ENCODE peak calls at places on chromosome 5, in ten cellular contexts. C is OCI-LY7; Q is MM.1S; E is effector memory CD4-positive, alpha-beta T cell; Z is AG04450; F is adrenal gland; I is A549; B is SJSA1; J is left ventricle myocardium inferior; A is neural progenitor cell. K is an unnamed sample. For H3K9me3, the result is how much of the 10 kb centered on the place peaks cover.

GRCh38 chr5:78550891-78551290 is 97.7 kb downstream of the LHFPL2 start:
- DNase-seq in Q (no peak), J (no peak), I (no peak), B (no peak), F (no peak), A (no peak), E (no peak), Z (no peak), C (no peak), K (no peak)

GRCh38 chr5:95861221-95861857 is 38.8 kb upstream of the GLRX start:
- DNase-seq in F (peak), A (no peak), I (peak), B (peak), Q (no peak), J (peak), C (peak), Z (peak), E (no peak), K (peak)

GRCh38 chr5:78527054-78527884 is 121.3 kb downstream of the LHFPL2 start:
- DNase-seq in Z (no peak), A (peak), F (peak), E (no peak), I (peak), J (peak), C (no peak), Q (no peak), B (peak), K (no peak)

GRCh38 chr5:81789033-81789432 is 38.1 kb upstream of the SSBP2 start:
- DNase-seq in B (no peak), Z (no peak), E (no peak), I (no peak), Q (no peak), A (no peak), C (no peak), F (peak), J (no peak), K (no peak)

GRCh38 chr5:154937186-154937717 is 759 bp downstream of the GEMIN5 start:
- DNase-seq in I (no peak), A (peak), Q (no peak), J (no peak), C (no peak), E (no peak), Z (no peak), B (no peak), F (no peak), K (no peak)

GRCh38 chr5:110105692-110106091 is 416.0 kb downstream of the MAN2A1 start:
- DNase-seq in E (no peak), C (no peak), I (no peak), J (no peak), Z (no peak), A (no peak), Q (no peak), F (peak), B (no peak), K (no peak)

GRCh38 chr5:79859588-79859987 is 131.5 kb downstream of the MTX3 start:
- DNase-seq in Z (no peak), I (no peak), A (no peak), C (no peak), J (no peak), Q (no peak), B (no peak), F (no peak), E (no peak), K (peak)

GRCh38 chr5:16853511-16853910 is 82.6 kb downstream of the MYO10 start:
- DNase-seq in F (no peak), A (no peak), B (no peak), C (no peak), Q (no peak), Z (no peak), I (no peak), E (no peak), J (no peak), K (no peak)

GRCh38 chr5:45507174-45507573 is 189.0 kb downstream of the HCN1 start:
- DNase-seq in C (no peak), B (no peak), Z (no peak), J (no peak), A (no peak), E (no peak), Q (no peak), I (no peak), F (no peak), K (peak)

GRCh38 chr5:115343855-115344254 is 47.4 kb upstream of the CCDC112 start:
- DNase-seq in E (no peak), C (no peak), Z (peak), I (no peak), J (no peak), B (no peak), F (no peak), Q (no peak), A (no peak), K (no peak)

GRCh38 chr5:137470111-137470920 is 28.8 kb downstream of the SPOCK1 start:
- DNase-seq in C (no peak), B (peak), Z (peak), Q (no peak), F (peak), J (no peak), A (no peak), E (no peak), I (peak), K (no peak)

GRCh38 chr5:74543162-74543995 is 97.1 kb downstream of the ENC1 start:
- DNase-seq in F (peak), I (peak), J (no peak), A (peak), E (no peak), B (peak), Z (no peak), Q (no peak), C (no peak), K (peak)

GRCh38 chr5:158601118-158601517 is 498.6 kb downstream of the EBF1 start:
- DNase-seq in I (no peak), B (no peak), J (no peak), Z (no peak), C (no peak), Q (no peak), F (no peak), E (no peak), A (no peak), K (no peak)

GRCh38 chr5:150780180-150780692 is 1.7 kb downstream of the SMIM3 start:
- DNase-seq in F (peak), I (no peak), J (peak), E (no peak), Q (no peak), B (no peak), Z (no peak), C (no peak), A (no peak), K (peak)

GRCh38 chr5:17238521-17239041 is 21.1 kb downstream of the BASP1 start:
- DNase-seq in B (no peak), I (no peak), Q (no peak), Z (no peak), C (no peak), E (no peak), A (no peak), J (no peak), F (no peak), K (no peak)

GRCh38 chr5:135450328-135450727 is 1.8 kb downstream of the TIFAB start:
- DNase-seq in A (no peak), I (no peak), Z (no peak), C (no peak), B (no peak), Q (no peak), F (no peak), J (no peak), E (no peak), K (no peak)

GRCh38 chr5:92758552-92758951 is 822.5 kb downstream of the NR2F1-AS1 start:
- DNase-seq in I (peak), B (no peak), F (no peak), C (no peak), Q (no peak), A (no peak), J (no peak), E (no peak), Z (no peak), K (no peak)

GRCh38 chr5:113147088-113147487 is 170.5 kb downstream of the DCP2 start:
- DNase-seq in Q (no peak), Z (peak), B (no peak), E (no peak), C (no peak), J (no peak), A (no peak), I (no peak), F (no peak), K (no peak)

GRCh38 chr5:119339344-119339743 is 16.5 kb upstream of the TNFAIP8 start:
- DNase-seq in Z (no peak), E (no peak), C (no peak), I (no peak), J (no peak), A (no peak), Q (no peak), B (no peak), F (no peak), K (no peak)
- H3K27ac ChIP-seq in Z (no peak), E (peak), C (peak), I (no peak), J (no peak), A (no peak), Q (peak), B (no peak), F (no peak), K (no peak)

GRCh38 chr5:120529386-120529785 is 65.3 kb downstream of the PRR16 start:
- DNase-seq in C (no peak), A (no peak), I (no peak), B (no peak), E (no peak), Q (no peak), J (no peak), F (no peak), Z (no peak), K (no peak)

GRCh38 chr5:120532835-120533234 is 68.7 kb downstream of the PRR16 start:
- DNase-seq in F (no peak), A (peak), J (no peak), I (peak), Q (no peak), E (no peak), Z (no peak), B (no peak), C (no peak), K (peak)

GRCh38 chr5:120533581-120533980 is 69.5 kb downstream of the PRR16 start:
- DNase-seq in B (no peak), C (no peak), I (no peak), A (no peak), J (no peak), E (no peak), Q (no peak), Z (no peak), F (no peak), K (no peak)

GRCh38 chr5:120528609-120529008 is 64.5 kb downstream of the PRR16 start:
- DNase-seq in E (no peak), Z (no peak), Q (no peak), B (no peak), I (no peak), F (no peak), C (no peak), J (no peak), A (no peak), K (no peak)

DNA sequence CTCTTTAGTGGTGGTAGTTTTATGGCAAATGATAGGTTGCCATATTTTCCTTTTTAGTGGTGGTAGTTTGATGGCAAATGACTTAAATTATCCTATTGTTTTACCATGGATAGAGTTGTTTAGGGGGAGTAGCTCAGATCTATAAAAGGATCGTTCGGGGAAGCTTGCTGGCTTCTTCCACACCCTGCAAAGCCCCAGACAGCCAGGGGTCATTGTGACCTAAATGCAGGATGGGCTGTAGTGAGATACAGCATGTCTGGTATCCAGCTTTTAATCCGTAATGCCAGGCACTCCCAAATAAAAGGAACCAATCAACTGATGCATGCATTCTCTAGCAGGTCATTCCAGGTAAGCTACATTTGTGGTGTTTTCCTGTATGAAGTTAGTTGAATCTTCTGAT is 67.1 kb downstream of the PRR16 start:
- DNase-seq in I (no peak), B (no peak), J (no peak), Z (no peak), F (no peak), Q (no peak), E (no peak), A (peak), C (no peak), K (no peak)
- H3K4me3 ChIP-seq in I (no peak), B (no peak), J (no peak), Z (no peak), F (no peak), Q (no peak), E (no peak), A (no peak), C (no peak), K (no peak)

DNA sequence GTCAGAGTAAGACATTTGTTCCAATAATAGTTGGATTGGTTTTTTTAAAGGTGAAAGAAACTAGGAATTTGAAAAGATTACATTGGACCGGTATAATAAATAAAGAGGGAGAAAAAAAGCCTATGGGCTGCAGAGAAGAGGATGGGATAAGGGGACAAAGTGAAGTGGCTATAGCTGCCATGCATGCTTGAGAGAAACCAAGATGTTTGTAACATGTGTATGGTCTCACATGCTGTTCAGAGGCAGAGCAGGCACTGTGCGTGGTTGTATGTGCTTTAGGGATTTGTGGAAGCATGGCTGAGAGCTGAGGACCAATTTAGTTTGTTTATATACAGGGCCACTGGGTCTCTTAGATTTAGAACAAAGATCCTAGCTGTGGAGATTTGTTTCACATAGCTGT is 32.7 kb downstream of the LNPEP start:
- DNase-seq in Q (no peak), A (no peak), B (no peak), F (no peak), E (no peak), Z (no peak), I (no peak), C (peak), J (no peak), K (peak)
- H3K9me3 ChIP-seq in Q (under half), A (under half), B (under half), F (under half), E (under half), Z (under half), I (under half), C (under half), J (under half), K (under half)

GRCh38 chr5:124056326-124057160 is 544.6 kb downstream of the CSNK1G3 start:
- DNase-seq in F (no peak), Q (no peak), B (no peak), C (peak), E (no peak), A (no peak), I (no peak), J (no peak), Z (no peak), K (no peak)

GRCh38 chr5:124059200-124059599 is 547.2 kb downstream of the CSNK1G3 start:
- DNase-seq in Q (no peak), B (no peak), Z (no peak), E (no peak), C (no peak), A (no peak), I (no peak), F (peak), J (no peak), K (no peak)

GRCh38 chr5:124057815-124058231 is 545.8 kb downstream of the CSNK1G3 start:
- DNase-seq in I (no peak), A (no peak), C (peak), E (no peak), Z (no peak), J (no peak), B (no peak), Q (no peak), F (no peak), K (no peak)

GRCh38 chr5:124060010-124060409 is 548.0 kb downstream of the CSNK1G3 start:
- DNase-seq in I (no peak), B (no peak), C (no peak), F (no peak), A (no peak), Z (no peak), Q (no peak), E (no peak), J (no peak), K (no peak)

DNA sequence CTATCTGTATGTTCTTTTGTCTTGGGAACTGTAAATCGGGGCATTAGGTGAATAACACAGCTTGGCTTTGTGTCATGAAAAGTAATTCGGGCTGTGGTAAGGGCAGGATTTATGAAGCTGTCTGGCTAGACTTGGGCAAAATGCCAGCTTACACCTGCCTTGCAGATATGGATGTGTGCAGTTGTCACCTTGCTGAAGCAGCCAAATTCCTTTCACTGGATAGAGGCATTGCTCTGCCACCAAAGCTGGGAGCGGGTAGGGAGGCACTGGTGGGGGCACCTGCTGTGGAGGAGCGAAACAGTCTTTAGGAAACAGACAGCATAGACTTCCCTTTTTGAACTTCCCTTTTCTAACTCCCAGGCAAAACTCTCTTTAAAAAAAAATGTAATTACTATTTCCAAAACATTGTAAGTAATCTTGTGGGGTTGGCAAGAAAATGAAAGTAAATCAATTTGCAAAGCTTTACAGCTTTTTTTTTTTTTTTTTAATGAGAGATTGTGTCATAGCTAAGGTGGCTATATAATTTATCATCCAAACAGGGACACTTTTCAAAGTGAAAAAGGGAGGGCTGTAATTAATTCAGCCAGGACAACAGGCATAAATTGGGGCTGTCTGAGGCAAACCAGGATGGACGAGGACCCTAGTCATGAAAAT is 545.3 kb downstream of the CSNK1G3 start:
- DNase-seq in J (peak), Z (no peak), C (peak), F (peak), B (no peak), E (no peak), I (no peak), A (no peak), Q (peak), K (peak)
- H3K27ac ChIP-seq in J (no peak), Z (no peak), C (peak), F (no peak), B (no peak), E (no peak), I (no peak), A (no peak), Q (no peak), K (no peak)

GRCh38 chr5:32446660-32447059 is 2.1 kb upstream of the ZFR start:
- DNase-seq in F (no peak), E (no peak), A (no peak), J (no peak), I (no peak), C (peak), Q (no peak), B (no peak), Z (no peak), K (no peak)

GRCh38 chr5:32444191-32444945 is at the start of gene ZFR:
- DNase-seq in J (peak), A (peak), F (peak), C (peak), B (peak), I (peak), E (peak), Z (peak), Q (peak), K (peak)

GRCh38 chr5:32445831-32446614 is 1.5 kb upstream of the ZFR start:
- DNase-seq in C (no peak), F (no peak), A (no peak), E (no peak), I (no peak), Q (no peak), Z (no peak), B (no peak), J (no peak), K (no peak)

GRCh38 chr5:32443541-32444190 is 874 bp downstream of the ZFR start:
- DNase-seq in A (peak), E (peak), C (peak), Z (no peak), Q (peak), B (no peak), J (peak), I (peak), F (peak), K (peak)

DNA sequence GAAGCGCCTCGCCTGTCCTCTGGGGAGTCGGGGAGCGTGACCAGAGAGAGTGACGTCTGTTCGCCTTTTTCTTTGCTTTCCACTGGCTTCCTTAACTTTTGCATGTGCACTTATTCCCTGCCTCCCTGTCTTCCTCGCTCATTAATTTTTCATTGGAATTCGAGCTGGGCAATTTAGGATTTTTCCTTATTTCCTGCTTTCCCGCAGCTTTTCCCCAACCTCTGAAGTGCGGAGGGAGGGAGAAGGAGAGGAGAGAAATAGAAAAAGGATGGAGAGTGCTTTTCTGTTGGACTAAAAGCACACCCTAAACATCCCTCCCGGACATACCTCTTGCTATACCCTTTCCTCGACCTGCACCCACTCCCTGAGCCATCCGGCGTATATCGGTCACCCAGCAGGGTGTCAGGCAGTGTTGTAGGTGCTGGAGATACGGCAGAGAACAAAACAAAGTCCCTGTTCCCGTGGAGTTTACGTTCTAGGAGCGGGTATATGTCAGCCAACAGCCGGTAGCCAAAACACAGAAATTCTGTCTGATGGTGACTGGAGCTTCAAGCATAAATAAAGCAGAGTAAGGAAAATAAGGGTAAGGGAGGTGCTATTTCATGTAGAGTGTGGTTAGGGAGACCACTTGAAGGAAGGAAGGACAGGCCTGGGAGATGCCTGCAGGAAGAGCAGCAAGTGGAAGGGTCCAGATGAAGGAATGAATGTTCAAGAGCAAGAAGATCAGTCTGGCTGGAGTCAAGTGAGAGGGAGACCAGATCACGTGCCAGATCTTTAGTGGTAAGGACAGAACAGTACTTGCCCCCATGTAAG is 612 bp upstream of the ZFR start:
- DNase-seq in E (no peak), Q (no peak), A (peak), C (no peak), Z (no peak), J (no peak), I (no peak), B (no peak), F (no peak), K (peak)
- H3K4me3 ChIP-seq in E (peak), Q (peak), A (peak), C (peak), Z (peak), J (peak), I (peak), B (peak), F (peak), K (peak)

GRCh38 chr5:141488591-141489478 is at the start of gene PCDHGC5:
- DNase-seq in Q (no peak), C (no peak), Z (peak), F (peak), I (no peak), E (no peak), B (peak), J (no peak), A (no peak), K (no peak)
- H3K9me3 ChIP-seq in Q (under half), C (under half), Z (under half), F (under half), I (under half), E (under half), B (under half), J (under half), A (under half), K (under half)

DNA sequence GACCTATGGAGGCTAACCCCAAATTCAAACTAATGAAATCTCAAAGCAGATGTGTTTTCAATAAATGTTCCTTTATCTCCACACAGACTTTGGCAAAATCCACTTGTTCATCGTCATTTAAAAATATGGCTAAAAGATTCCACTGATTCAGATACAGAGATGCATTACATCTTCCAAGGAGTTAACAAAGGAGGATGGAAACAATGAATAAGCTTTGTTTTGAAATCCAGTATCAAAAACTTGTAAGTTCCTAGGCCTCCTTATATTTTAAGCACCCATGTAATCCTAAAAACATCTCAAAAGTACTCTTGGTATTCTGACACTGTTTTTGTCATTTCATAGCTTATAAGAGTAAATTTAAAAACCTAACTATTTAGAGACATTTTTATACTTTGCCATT is 345.6 kb upstream of the ACTBL2 start:
- DNase-seq in A (no peak), Q (no peak), C (no peak), I (no peak), Z (no peak), E (no peak), J (no peak), B (no peak), F (no peak), K (no peak)
- H3K27ac ChIP-seq in A (no peak), Q (no peak), C (no peak), I (no peak), Z (no peak), E (no peak), J (no peak), B (no peak), F (no peak), K (no peak)